ENCODE peak calls at places on chromosomes 4 and X, in seven cellular contexts. One of them, this sample, is unnamed.

GRCh38 chrX:136780241-136780640 is 491 bp downstream of the ARHGEF6 start:
- ATAC-seq in natural killer cell: no peak
- ATAC-seq in T-cell: no peak
- ATAC-seq in upper lobe of right lung: no peak
- ATAC-seq in effector memory CD8-positive, alpha-beta T cell: no peak
- ATAC-seq in pancreas: no peak
- ATAC-seq in left lobe of liver: no peak
- ATAC-seq in this sample: no peak

GRCh38 chr4:99136329-99136728 is 7.8 kb downstream of the ADH4 start:
- ATAC-seq in natural killer cell: no peak
- ATAC-seq in T-cell: no peak
- ATAC-seq in upper lobe of right lung: no peak
- ATAC-seq in effector memory CD8-positive, alpha-beta T cell: no peak
- ATAC-seq in pancreas: no peak
- ATAC-seq in left lobe of liver: peak; percentile 19
- ATAC-seq in this sample: no peak

GRCh38 chr4:112523764-112524505 is 8.0 kb upstream of the NEUROG2 start:
- ATAC-seq in natural killer cell: peak; percentile 87
- ATAC-seq in T-cell: peak; percentile 85
- ATAC-seq in upper lobe of right lung: peak; percentile 95
- ATAC-seq in effector memory CD8-positive, alpha-beta T cell: peak; percentile 88
- ATAC-seq in pancreas: peak; percentile 97
- ATAC-seq in left lobe of liver: peak; percentile 90
- ATAC-seq in this sample: peak; percentile 72

GRCh38 chr4:8580321-8581093 is at the start of gene GPR78:
- ATAC-seq in natural killer cell: peak; percentile 41
- ATAC-seq in T-cell: peak; percentile 19
- ATAC-seq in upper lobe of right lung: peak; percentile 83
- ATAC-seq in effector memory CD8-positive, alpha-beta T cell: no peak
- ATAC-seq in pancreas: peak; percentile 91
- ATAC-seq in left lobe of liver: peak; percentile 87
- ATAC-seq in this sample: peak; percentile 81

GRCh38 chr4:73527196-73527595 is 45.7 kb downstream of the AFM start:
- ATAC-seq in natural killer cell: no peak
- ATAC-seq in T-cell: no peak
- ATAC-seq in upper lobe of right lung: no peak
- ATAC-seq in effector memory CD8-positive, alpha-beta T cell: no peak
- ATAC-seq in pancreas: no peak
- ATAC-seq in left lobe of liver: no peak
- ATAC-seq in this sample: no peak

GRCh38 chrX:150688911-150689451 is 4.2 kb upstream of the MTMR1 start:
- ATAC-seq in natural killer cell: no peak
- ATAC-seq in T-cell: no peak
- ATAC-seq in upper lobe of right lung: no peak
- ATAC-seq in effector memory CD8-positive, alpha-beta T cell: no peak
- ATAC-seq in pancreas: no peak
- ATAC-seq in left lobe of liver: no peak
- ATAC-seq in this sample: peak; percentile 21

GRCh38 chr4:153962311-153963039 is 173.6 kb upstream of the SFRP2 start:
- ATAC-seq in natural killer cell: no peak
- ATAC-seq in T-cell: no peak
- ATAC-seq in upper lobe of right lung: no peak
- ATAC-seq in effector memory CD8-positive, alpha-beta T cell: no peak
- ATAC-seq in pancreas: peak; percentile 34
- ATAC-seq in left lobe of liver: no peak
- ATAC-seq in this sample: no peak

GRCh38 chrX:29233592-29234179 is 646.4 kb downstream of the IL1RAPL1 start:
- ATAC-seq in natural killer cell: no peak
- ATAC-seq in T-cell: no peak
- ATAC-seq in upper lobe of right lung: peak; percentile 43
- ATAC-seq in effector memory CD8-positive, alpha-beta T cell: no peak
- ATAC-seq in pancreas: no peak
- ATAC-seq in left lobe of liver: no peak
- ATAC-seq in this sample: no peak

GRCh38 chr4:42646013-42646784 is 10.7 kb downstream of the ATP8A1 start:
- ATAC-seq in natural killer cell: peak; percentile 2
- ATAC-seq in T-cell: no peak
- ATAC-seq in upper lobe of right lung: no peak
- ATAC-seq in effector memory CD8-positive, alpha-beta T cell: no peak
- ATAC-seq in pancreas: no peak
- ATAC-seq in left lobe of liver: no peak
- ATAC-seq in this sample: no peak

GRCh38 chr4:61385302-61385701 is 185.2 kb downstream of the ADGRL3 start:
- ATAC-seq in natural killer cell: no peak
- ATAC-seq in T-cell: no peak
- ATAC-seq in upper lobe of right lung: no peak
- ATAC-seq in effector memory CD8-positive, alpha-beta T cell: no peak
- ATAC-seq in pancreas: no peak
- ATAC-seq in left lobe of liver: no peak
- ATAC-seq in this sample: no peak

GRCh38 chrX:153669174-153669890 is 4.3 kb downstream of the PNCK start:
- ATAC-seq in natural killer cell: no peak
- ATAC-seq in T-cell: peak; percentile 65
- ATAC-seq in upper lobe of right lung: peak; percentile 44
- ATAC-seq in effector memory CD8-positive, alpha-beta T cell: peak; percentile 52
- ATAC-seq in pancreas: no peak
- ATAC-seq in left lobe of liver: peak; percentile 29
- ATAC-seq in this sample: no peak

GRCh38 chr4:99624141-99624719 is 33.4 kb downstream of the C4orf54 start:
- ATAC-seq in natural killer cell: no peak
- ATAC-seq in T-cell: no peak
- ATAC-seq in upper lobe of right lung: peak; percentile 41
- ATAC-seq in effector memory CD8-positive, alpha-beta T cell: no peak
- ATAC-seq in pancreas: no peak
- ATAC-seq in left lobe of liver: peak; percentile 34
- ATAC-seq in this sample: no peak

GRCh38 chr4:142913034-142913433 is 66.9 kb upstream of the INPP4B start:
- ATAC-seq in natural killer cell: no peak
- ATAC-seq in T-cell: no peak
- ATAC-seq in upper lobe of right lung: no peak
- ATAC-seq in effector memory CD8-positive, alpha-beta T cell: no peak
- ATAC-seq in pancreas: no peak
- ATAC-seq in left lobe of liver: no peak
- ATAC-seq in this sample: no peak

GRCh38 chrX:17597836-17598434 is 139.4 kb upstream of the SCML1 start:
- ATAC-seq in natural killer cell: no peak
- ATAC-seq in T-cell: no peak
- ATAC-seq in upper lobe of right lung: peak; percentile 53
- ATAC-seq in effector memory CD8-positive, alpha-beta T cell: no peak
- ATAC-seq in pancreas: peak; percentile 70
- ATAC-seq in left lobe of liver: peak; percentile 85
- ATAC-seq in this sample: no peak

GRCh38 chr4:147049940-147050852 is 104.5 kb upstream of the TTC29 start:
- ATAC-seq in natural killer cell: no peak
- ATAC-seq in T-cell: no peak
- ATAC-seq in upper lobe of right lung: peak; percentile 88
- ATAC-seq in effector memory CD8-positive, alpha-beta T cell: no peak
- ATAC-seq in pancreas: no peak
- ATAC-seq in left lobe of liver: no peak
- ATAC-seq in this sample: no peak

GRCh38 chr4:168723020-168723419 is 226.2 kb downstream of the PALLD start:
- ATAC-seq in natural killer cell: no peak
- ATAC-seq in T-cell: no peak
- ATAC-seq in upper lobe of right lung: peak; percentile 43
- ATAC-seq in effector memory CD8-positive, alpha-beta T cell: no peak
- ATAC-seq in pancreas: no peak
- ATAC-seq in left lobe of liver: peak; percentile 40
- ATAC-seq in this sample: no peak

GRCh38 chr4:833156-833555 is 7.2 kb upstream of the CPLX1 start:
- ATAC-seq in natural killer cell: no peak
- ATAC-seq in T-cell: no peak
- ATAC-seq in upper lobe of right lung: no peak
- ATAC-seq in effector memory CD8-positive, alpha-beta T cell: peak; percentile 56
- ATAC-seq in pancreas: no peak
- ATAC-seq in left lobe of liver: no peak
- ATAC-seq in this sample: no peak

GRCh38 chr4:7719354-7720174 is 220.1 kb downstream of the AFAP1 start:
- ATAC-seq in natural killer cell: peak; percentile 58
- ATAC-seq in T-cell: peak; percentile 60
- ATAC-seq in upper lobe of right lung: peak; percentile 74
- ATAC-seq in effector memory CD8-positive, alpha-beta T cell: peak; percentile 66
- ATAC-seq in pancreas: peak; percentile 78
- ATAC-seq in left lobe of liver: peak; percentile 88
- ATAC-seq in this sample: peak; percentile 37

GRCh38 chrX:108090474-108091265 is 672 bp downstream of the PSMD10 start:
- ATAC-seq in natural killer cell: no peak
- ATAC-seq in T-cell: no peak
- ATAC-seq in upper lobe of right lung: no peak
- ATAC-seq in effector memory CD8-positive, alpha-beta T cell: no peak
- ATAC-seq in pancreas: peak; percentile 1
- ATAC-seq in left lobe of liver: no peak
- ATAC-seq in this sample: no peak

GRCh38 chrX:74009041-74009440 is 294.9 kb upstream of the ZCCHC13 start:
- ATAC-seq in natural killer cell: no peak
- ATAC-seq in T-cell: no peak
- ATAC-seq in upper lobe of right lung: no peak
- ATAC-seq in effector memory CD8-positive, alpha-beta T cell: no peak
- ATAC-seq in pancreas: no peak
- ATAC-seq in left lobe of liver: no peak
- ATAC-seq in this sample: peak; percentile 29

GRCh38 chr4:130131536-130131935 is 1035.6 kb downstream of the C4orf33 start:
- ATAC-seq in natural killer cell: no peak
- ATAC-seq in T-cell: no peak
- ATAC-seq in upper lobe of right lung: no peak
- ATAC-seq in effector memory CD8-positive, alpha-beta T cell: no peak
- ATAC-seq in pancreas: no peak
- ATAC-seq in left lobe of liver: no peak
- ATAC-seq in this sample: no peak

GRCh38 chrX:19746919-19747671 is 140.3 kb downstream of the SH3KBP1 start:
- ATAC-seq in natural killer cell: no peak
- ATAC-seq in T-cell: no peak
- ATAC-seq in upper lobe of right lung: no peak
- ATAC-seq in effector memory CD8-positive, alpha-beta T cell: no peak
- ATAC-seq in pancreas: no peak
- ATAC-seq in left lobe of liver: peak; percentile 80
- ATAC-seq in this sample: no peak

GRCh38 chr4:187782425-187782824 is 213.1 kb upstream of the ZFP42 start:
- ATAC-seq in natural killer cell: no peak
- ATAC-seq in T-cell: no peak
- ATAC-seq in upper lobe of right lung: no peak
- ATAC-seq in effector memory CD8-positive, alpha-beta T cell: no peak
- ATAC-seq in pancreas: no peak
- ATAC-seq in left lobe of liver: no peak
- ATAC-seq in this sample: no peak

GRCh38 chr4:87570290-87570689 is 38.0 kb upstream of the DSPP start:
- ATAC-seq in natural killer cell: no peak
- ATAC-seq in T-cell: no peak
- ATAC-seq in upper lobe of right lung: no peak
- ATAC-seq in effector memory CD8-positive, alpha-beta T cell: no peak
- ATAC-seq in pancreas: no peak
- ATAC-seq in left lobe of liver: no peak
- ATAC-seq in this sample: no peak

GRCh38 chr4:185384877-185385465 is 10.8 kb downstream of the LRP2BP start:
- ATAC-seq in natural killer cell: no peak
- ATAC-seq in T-cell: no peak
- ATAC-seq in upper lobe of right lung: peak; percentile 9
- ATAC-seq in effector memory CD8-positive, alpha-beta T cell: no peak
- ATAC-seq in pancreas: no peak
- ATAC-seq in left lobe of liver: no peak
- ATAC-seq in this sample: no peak

GRCh38 chr4:86451560-86452322 is 91.9 kb upstream of the MAPK10 start:
- ATAC-seq in natural killer cell: no peak
- ATAC-seq in T-cell: no peak
- ATAC-seq in upper lobe of right lung: peak; percentile 80
- ATAC-seq in effector memory CD8-positive, alpha-beta T cell: no peak
- ATAC-seq in pancreas: peak; percentile 29
- ATAC-seq in left lobe of liver: no peak
- ATAC-seq in this sample: peak; percentile 73

GRCh38 chr4:78667764-78668163 is 108.4 kb upstream of the BMP2K start:
- ATAC-seq in natural killer cell: no peak
- ATAC-seq in T-cell: no peak
- ATAC-seq in upper lobe of right lung: no peak
- ATAC-seq in effector memory CD8-positive, alpha-beta T cell: no peak
- ATAC-seq in pancreas: peak; percentile 37
- ATAC-seq in left lobe of liver: no peak
- ATAC-seq in this sample: no peak

GRCh38 chr4:113968473-113968872 is 11.0 kb downstream of the ARSJ start:
- ATAC-seq in natural killer cell: no peak
- ATAC-seq in T-cell: no peak
- ATAC-seq in upper lobe of right lung: no peak
- ATAC-seq in effector memory CD8-positive, alpha-beta T cell: no peak
- ATAC-seq in pancreas: no peak
- ATAC-seq in left lobe of liver: no peak
- ATAC-seq in this sample: no peak

GRCh38 chr4:31290836-31291235 is 570.7 kb downstream of the PCDH7 start:
- ATAC-seq in natural killer cell: no peak
- ATAC-seq in T-cell: no peak
- ATAC-seq in upper lobe of right lung: no peak
- ATAC-seq in effector memory CD8-positive, alpha-beta T cell: no peak
- ATAC-seq in pancreas: no peak
- ATAC-seq in left lobe of liver: no peak
- ATAC-seq in this sample: no peak

This sample was measured in esophagus mucosa.